ENCODE peak calls at places on chromosomes 11 and 22, in eight cellular contexts. V is GM06990, H is IMR-90, D is mammary epithelial cell, M is brain microvascular endothelial cell, W is heart right ventricle, U is K562, I is BE2C. O is an unnamed sample.

GRCh38 chr11:39668640-39669039 is 1790.8 kb downstream of the LRRC4C start:
- DNase-seq in I (no peak), U (no peak), V (no peak), H (no peak), W (no peak), D (peak; percentile 96), M (no peak), O (peak; percentile 45)

GRCh38 chr11:44305643-44306468 is 4.1 kb downstream of the ALX4 start:
- DNase-seq in H (no peak), I (no peak), D (no peak), M (peak; percentile 9), V (no peak), U (no peak), W (no peak), O (no peak)

GRCh38 chr11:65013130-65013691 is 749 bp upstream of the ARL2 start:
- DNase-seq in U (peak; percentile 95), W (peak; percentile 92), M (peak; percentile 83), I (peak; percentile 84), D (no peak), H (peak; percentile 82), V (no peak), O (peak; percentile 91)

GRCh38 chr11:108734956-108735559 is 70.2 kb downstream of the DDX10 start:
- DNase-seq in U (peak; percentile 56), W (no peak), D (no peak), M (peak; percentile 28), H (peak; percentile 19), I (no peak), V (no peak), O (no peak)

GRCh38 chr11:107549253-107549953 is 16.1 kb downstream of the ALKBH8 start:
- DNase-seq in I (peak; percentile 24), D (peak; percentile 27), U (peak; percentile 60), M (peak; percentile 25), V (peak; percentile 12), W (peak; percentile 14), H (peak; percentile 51), O (no peak)

GRCh38 chr11:122173074-122173450 is 57.0 kb upstream of the BLID start:
- DNase-seq in M (no peak), W (no peak), U (no peak), I (no peak), H (no peak), V (no peak), D (no peak), O (no peak)

GRCh38 chr22:23047742-23048141 is 22.6 kb upstream of the GNAZ start:
- DNase-seq in I (no peak), V (no peak), M (no peak), D (no peak), H (no peak), W (no peak), U (no peak), O (no peak)

GRCh38 chr11:2651826-2652237 is 48.0 kb downstream of the KCNQ1OT1 start:
- DNase-seq in D (no peak), V (no peak), W (no peak), M (no peak), H (no peak), I (no peak), U (no peak), O (no peak)

GRCh38 chr22:48494968-48495750 is 1332.5 kb downstream of the BRD1 start:
- DNase-seq in I (no peak), U (no peak), V (no peak), W (no peak), H (no peak), M (no peak), D (no peak), O (no peak)

GRCh38 chr22:43092085-43092484 is 2.9 kb upstream of the TTLL1 start:
- DNase-seq in H (peak; percentile 8), M (no peak), W (no peak), U (no peak), V (no peak), D (no peak), I (no peak), O (no peak)

GRCh38 chr11:112100457-112100856 is 13.8 kb downstream of the SDHD start:
- DNase-seq in W (no peak), I (no peak), V (no peak), D (no peak), M (peak; percentile 40), U (no peak), H (peak; percentile 80), O (no peak)

GRCh38 chr11:27720277-27720830 is 20.1 kb upstream of the BDNF start:
- DNase-seq in D (peak; percentile 45), V (no peak), U (peak; percentile 54), I (no peak), M (peak; percentile 42), W (peak; percentile 40), H (peak; percentile 68), O (no peak)

GRCh38 chr11:107859459-107860239 is 1.1 kb upstream of the SLC35F2 start:
- DNase-seq in W (peak; percentile 11), D (peak; percentile 27), H (no peak), M (no peak), I (no peak), V (peak; percentile 68), U (peak; percentile 29), O (peak; percentile 78)

GRCh38 chr22:36797988-36798670 is 18.7 kb downstream of the PVALB start:
- DNase-seq in I (no peak), H (no peak), W (no peak), M (no peak), V (peak; percentile 43), U (no peak), D (no peak), O (no peak)

GRCh38 chr22:36797334-36797733 is 19.5 kb downstream of the PVALB start:
- DNase-seq in W (no peak), U (no peak), D (no peak), H (no peak), I (no peak), V (no peak), M (no peak), O (no peak)

GRCh38 chr22:36798671-36799066 is 18.2 kb downstream of the PVALB start:
- DNase-seq in W (no peak), I (no peak), U (no peak), H (no peak), D (no peak), V (no peak), M (no peak), O (no peak)

GRCh38 chr22:36795633-36796032 is 19.7 kb upstream of the IFT27 start:
- DNase-seq in V (no peak), H (no peak), I (no peak), W (no peak), U (no peak), D (no peak), M (no peak), O (no peak)

DNA sequence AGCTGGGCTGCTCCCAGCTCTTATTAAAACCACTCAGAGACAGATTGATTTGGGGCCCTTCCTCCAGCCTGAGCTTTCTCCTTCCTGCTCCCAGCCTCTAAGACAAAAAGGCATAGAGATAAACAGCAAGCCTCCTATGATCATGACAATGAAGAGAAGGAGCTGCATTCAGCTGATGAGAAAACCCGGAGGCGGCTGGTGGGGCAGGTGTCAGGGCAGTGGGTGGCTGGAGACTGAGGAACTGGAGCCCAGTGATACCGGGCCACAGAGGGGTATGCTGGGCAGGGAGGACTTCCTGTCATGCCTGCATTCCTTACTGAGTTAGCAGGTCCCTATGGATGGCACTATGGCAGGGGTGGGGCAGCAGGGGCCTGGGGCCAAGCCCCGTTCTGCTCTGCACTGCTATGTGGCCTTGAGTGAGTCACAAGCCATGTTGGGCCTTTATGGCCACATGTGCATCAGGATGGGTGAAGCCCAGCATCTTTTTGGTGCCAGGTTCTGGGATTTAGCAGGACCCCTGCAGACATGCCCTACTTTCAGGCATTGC is 20.1 kb downstream of the PVALB start:
- DNase-seq in M (no peak), V (no peak), H (no peak), U (no peak), I (no peak), W (no peak), D (no peak), O (no peak)
- H3K27me3 ChIP-seq in M (peaks cover 2% of the 10 kb centered on the region), V (no peaks in the 10 kb centered on the region), H (peaks cover 55% of the 10 kb centered on the region), U (no peaks in the 10 kb centered on the region), I (peaks cover 10% of the 10 kb centered on the region), W (peaks cover 50% of the 10 kb centered on the region), D (peaks cover 3% of the 10 kb centered on the region), O (no peaks in the 10 kb centered on the region)

DNA sequence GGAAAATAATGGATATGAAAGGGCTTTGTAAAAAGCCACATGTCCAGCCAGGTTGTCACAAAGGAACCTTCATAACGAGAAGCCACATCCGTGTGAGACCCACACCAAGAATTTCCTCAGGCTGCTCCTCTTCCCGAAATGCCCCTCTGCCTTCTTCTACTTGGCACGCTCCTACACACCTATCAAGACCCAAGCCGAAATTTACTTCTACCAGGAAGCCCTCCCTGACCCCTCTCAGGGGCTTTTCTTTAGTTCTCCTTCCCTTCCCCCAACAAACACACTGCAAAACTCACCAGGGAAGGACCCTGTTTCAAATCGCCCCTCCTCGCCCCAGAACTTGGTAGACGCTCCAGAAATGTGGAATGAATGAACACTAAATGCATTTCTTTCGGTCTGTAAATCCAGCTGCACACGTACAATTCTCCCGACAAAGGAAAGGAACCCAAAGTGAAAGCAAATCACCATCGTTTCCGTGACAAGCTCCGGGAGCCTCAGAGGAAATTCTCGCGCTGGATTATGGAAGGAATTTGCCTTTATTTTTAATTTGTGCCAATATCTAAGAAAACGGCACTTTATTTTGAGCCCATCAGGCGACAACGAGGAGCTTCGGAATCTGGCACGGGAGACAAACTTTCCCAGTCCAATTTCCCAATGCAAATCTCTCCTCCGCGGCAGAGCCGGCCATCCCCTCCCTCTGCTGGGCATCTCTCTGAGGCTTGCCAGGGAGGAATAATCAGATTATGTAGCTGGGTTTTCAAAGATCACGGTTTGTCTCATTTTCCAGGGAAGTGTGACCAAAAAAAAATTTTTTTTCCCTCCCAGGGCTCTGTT is 13.2 kb upstream of the SHISAL1 start:
- DNase-seq in H (peak; percentile 64), W (no peak), M (no peak), D (peak; percentile 31), V (no peak), I (no peak), U (no peak), O (peak; percentile 29)
- H3K4me3 ChIP-seq in H (peak overlapping the region; percentile 57), W (peak overlapping the region; percentile 57), M (peak overlapping the region; percentile 61), D (peak overlapping the region; percentile 68), V (peak overlapping the region; percentile 19), I (peak overlapping the region; percentile 51), U (no peak overlapping the region), O (peak overlapping the region; percentile 51)

DNA sequence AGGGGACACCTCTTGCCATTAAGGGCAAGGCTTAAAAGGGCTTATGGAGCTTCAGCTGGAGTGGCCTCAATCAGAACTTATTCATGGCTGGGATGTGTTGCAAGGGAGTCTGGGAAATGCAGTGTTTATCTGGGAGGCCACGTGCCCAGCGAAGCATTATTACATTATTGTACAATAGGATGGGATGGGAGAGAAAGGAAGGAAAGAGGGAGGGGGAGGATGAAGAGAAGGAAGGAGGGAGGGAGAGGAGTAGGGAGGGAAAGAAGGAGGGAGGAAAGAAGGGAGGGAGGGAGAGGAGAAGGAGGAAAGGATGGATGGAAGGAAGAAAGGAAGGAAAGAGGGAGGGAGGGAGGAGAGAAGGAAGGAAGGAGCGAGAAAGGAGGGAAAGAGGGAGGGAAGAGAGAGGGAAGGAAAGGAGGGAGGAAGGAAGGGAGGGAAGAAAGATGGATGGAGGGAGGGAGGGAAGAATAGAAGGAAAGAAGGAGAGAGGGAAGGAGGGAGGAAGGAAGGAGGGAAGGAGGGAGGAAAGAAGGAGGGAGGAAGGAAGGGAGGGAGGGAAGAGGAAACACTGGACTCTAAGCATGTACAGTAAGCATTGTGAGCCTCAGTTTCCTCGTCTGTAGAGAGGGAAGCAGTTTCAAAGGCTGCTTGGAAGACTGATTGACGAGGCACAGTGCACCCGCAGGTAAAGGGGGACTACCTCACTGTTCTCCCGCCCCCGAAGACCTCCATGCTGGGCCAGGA is 62.2 kb downstream of the MYEOV start:
- DNase-seq in I (no peak), W (peak; percentile 1), D (no peak), H (no peak), M (no peak), U (no peak), V (no peak), O (no peak)
- H3K36me3 ChIP-seq in I (no peaks in the 10 kb centered on the region), W (no peaks in the 10 kb centered on the region), D (no peaks in the 10 kb centered on the region), H (no peaks in the 10 kb centered on the region), M (no peaks in the 10 kb centered on the region), U (no peaks in the 10 kb centered on the region), V (no peaks in the 10 kb centered on the region), O (peaks cover 2% of the 10 kb centered on the region)

GRCh38 chr22:49561976-49562375 is 265.7 kb downstream of the BRD1 start:
- DNase-seq in W (no peak), V (no peak), H (no peak), I (no peak), U (no peak), D (no peak), M (no peak), O (no peak)
- H3K27me3 ChIP-seq in W (peaks cover 3% of the 10 kb centered on the region), V (no peaks in the 10 kb centered on the region), H (no peaks in the 10 kb centered on the region), I (no peaks in the 10 kb centered on the region), U (no peaks in the 10 kb centered on the region), D (no peaks in the 10 kb centered on the region), M (no peaks in the 10 kb centered on the region), O (peaks cover 24% of the 10 kb centered on the region)

O was measured in MG63.